ENCODE peak calls at places on chromosomes 11 and 22, in eight cellular contexts. S, U, K, Y, P, Z, D and H are unnamed samples.

GRCh38 chr22:35400335-35400680 is 368 bp downstream of the MCM5 start:
- DNase-seq in S (no peak), D (no peak), P (no peak), Y (no peak), U (peak; percentile 41), Z (peak; percentile 1), K (no peak), H (no peak)

GRCh38 chr11:63769044-63769718 is 606 bp upstream of the ZFTA start:
- DNase-seq in Z (peak; percentile 41), Y (no peak), U (peak; percentile 74), P (no peak), D (peak; percentile 61), S (peak; percentile 52), K (peak; percentile 73), H (no peak)

GRCh38 chr11:112421854-112422253 is 161.2 kb upstream of the PLET1 start:
- DNase-seq in P (no peak), U (no peak), D (no peak), S (no peak), Z (no peak), Y (no peak), K (no peak), H (no peak)

GRCh38 chr11:91295591-91295990 is 929.0 kb upstream of the FAT3 start:
- DNase-seq in S (no peak), K (no peak), P (no peak), Z (no peak), D (no peak), Y (no peak), U (no peak), H (no peak)

GRCh38 chr22:33921576-33922181 is 1.4 kb upstream of the LARGE1 start:
- DNase-seq in Y (peak; percentile 46), K (peak; percentile 60), D (peak; percentile 71), U (peak; percentile 76), S (peak; percentile 71), P (peak; percentile 17), Z (peak; percentile 68), H (peak; percentile 52)

GRCh38 chr22:32723632-32724031 is 77.9 kb upstream of the TIMP3 start:
- DNase-seq in D (peak; percentile 70), Y (peak; percentile 61), Z (peak; percentile 97), S (peak; percentile 76), K (no peak), U (peak; percentile 93), P (no peak), H (peak; percentile 42)

GRCh38 chr11:111729441-111729840 is 36.7 kb downstream of the PPP2R1B start:
- DNase-seq in U (no peak), D (no peak), K (no peak), P (no peak), Y (no peak), Z (no peak), S (no peak), H (no peak)

GRCh38 chr11:32852142-32852541 is 22.4 kb downstream of the PRRG4 start:
- DNase-seq in Z (peak; percentile 72), K (no peak), U (peak; percentile 75), D (no peak), S (no peak), Y (peak; percentile 36), P (peak; percentile 45), H (no peak)

GRCh38 chr11:104964247-104964646 is 4.1 kb downstream of the CASP4 start:
- DNase-seq in D (no peak), S (no peak), Y (no peak), U (no peak), P (no peak), K (no peak), Z (no peak), H (no peak)

GRCh38 chr22:39622881-39623367 is 52.4 kb downstream of the CACNA1I start:
- DNase-seq in Z (peak; percentile 17), S (peak; percentile 40), D (no peak), K (no peak), U (peak; percentile 48), P (peak; percentile 46), Y (peak; percentile 40), H (no peak)

GRCh38 chr11:74462009-74462408 is 5.3 kb downstream of the KCNE3 start:
- DNase-seq in U (peak; percentile 18), Y (peak; percentile 84), S (peak; percentile 81), K (peak; percentile 91), D (peak; percentile 91), Z (no peak), P (no peak), H (no peak)

GRCh38 chr22:35323305-35323704 is 23.6 kb downstream of the TOM1 start:
- DNase-seq in S (no peak), Z (no peak), D (no peak), K (no peak), Y (no peak), U (no peak), P (no peak), H (no peak)

GRCh38 chr11:12478743-12479142 is 101.4 kb downstream of the PARVA start:
- DNase-seq in Z (peak; percentile 78), P (no peak), K (no peak), S (peak; percentile 51), U (no peak), Y (no peak), D (no peak), H (no peak)

GRCh38 chr22:26143801-26144325 is 25.4 kb upstream of the SEZ6L start:
- DNase-seq in S (no peak), P (no peak), K (no peak), Z (no peak), D (no peak), U (no peak), Y (no peak), H (no peak)

GRCh38 chr11:87443707-87444106 is 406.0 kb downstream of the TMEM135 start:
- DNase-seq in S (no peak), U (no peak), K (no peak), Z (peak; percentile 51), Y (no peak), D (no peak), P (no peak), H (no peak)

GRCh38 chr22:43821606-43822425 is 9.7 kb upstream of the EFCAB6 start:
- DNase-seq in Z (no peak), D (peak; percentile 43), Y (no peak), K (no peak), U (no peak), S (no peak), P (no peak), H (no peak)

GRCh38 chr22:42294034-42294985 is 23.9 kb upstream of the TCF20 start:
- DNase-seq in U (peak; percentile 60), S (peak; percentile 67), P (peak; percentile 24), K (peak; percentile 78), Y (no peak), D (no peak), Z (peak; percentile 36), H (peak; percentile 15)

GRCh38 chr11:2698386-2699184 is 1.2 kb downstream of the KCNQ1OT1 start:
- DNase-seq in U (peak; percentile 58), D (no peak), Z (no peak), S (no peak), P (no peak), K (peak; percentile 32), Y (no peak), H (no peak)

GRCh38 chr22:36465232-36466021 is 16.0 kb downstream of the TXN2 start:
- DNase-seq in Z (peak; percentile 95), P (peak; percentile 87), U (peak; percentile 95), D (peak; percentile 85), S (peak; percentile 93), K (no peak), Y (peak; percentile 78), H (peak; percentile 89)

GRCh38 chr11:77082838-77083552 is 16.2 kb downstream of the CAPN5 start:
- DNase-seq in D (peak; percentile 84), P (no peak), K (no peak), Y (no peak), U (peak; percentile 82), Z (peak; percentile 25), S (peak; percentile 70), H (no peak)
- H3K4me3 ChIP-seq in D (no peak overlapping the region), P (no peak overlapping the region), K (no peak overlapping the region), Y (no peak overlapping the region), U (no peak overlapping the region), Z (no peak overlapping the region), S (peak overlapping the region; percentile 23), H (no peak overlapping the region)

GRCh38 chr11:115759622-115760527 is 255.7 kb upstream of the CADM1 start:
- DNase-seq in S (peak; percentile 47), Y (no peak), D (no peak), P (no peak), K (no peak), Z (peak; percentile 41), U (peak; percentile 30), H (no peak)
- H3K4me3 ChIP-seq in S (peak overlapping the region; percentile 83), Y (peak overlapping the region; percentile 47), D (peak overlapping the region; percentile 65), P (peak overlapping the region; percentile 42), K (no peak overlapping the region), Z (peak overlapping the region; percentile 61), U (peak overlapping the region; percentile 62), H (peak overlapping the region; percentile 53)

DNA sequence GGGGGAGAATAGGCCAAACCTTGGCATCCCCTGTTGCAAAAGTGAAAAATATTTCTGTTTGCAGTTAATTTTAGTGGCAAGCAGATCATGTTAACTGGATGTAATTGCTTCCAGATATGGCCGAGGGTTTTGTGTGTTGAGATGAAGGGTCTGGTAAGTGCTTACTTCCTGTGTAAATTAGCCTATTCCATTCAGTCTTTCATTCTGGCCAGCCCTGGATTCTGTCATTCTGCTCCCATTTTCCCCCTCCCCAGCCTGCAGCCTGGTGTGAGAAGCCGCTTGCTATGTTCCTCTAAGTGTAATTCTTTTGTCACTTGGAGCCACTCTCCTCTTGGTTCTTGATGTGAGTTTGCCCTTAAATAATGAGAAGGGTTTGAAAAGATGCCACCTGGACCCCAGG is 17.5 kb downstream of the ZBTB16 start:
- DNase-seq in P (no peak), S (no peak), D (no peak), K (no peak), Y (no peak), U (no peak), Z (no peak), H (no peak)
- H3K4me3 ChIP-seq in P (no peak overlapping the region), S (no peak overlapping the region), D (no peak overlapping the region), K (peak overlapping the region; percentile 25), Y (no peak overlapping the region), U (no peak overlapping the region), Z (no peak overlapping the region), H (no peak overlapping the region)

GRCh38 chr11:115501895-115502589 is 2.2 kb downstream of the CADM1 start:
- DNase-seq in Y (no peak), P (no peak), U (no peak), K (no peak), Z (peak; percentile 53), D (no peak), S (no peak), H (no peak)
- H3K4me3 ChIP-seq in Y (peak overlapping the region; percentile 83), P (peak overlapping the region; percentile 92), U (no peak overlapping the region), K (peak overlapping the region; percentile 76), Z (peak overlapping the region; percentile 81), D (peak overlapping the region; percentile 54), S (peak overlapping the region; percentile 70), H (peak overlapping the region; percentile 53)

DNA sequence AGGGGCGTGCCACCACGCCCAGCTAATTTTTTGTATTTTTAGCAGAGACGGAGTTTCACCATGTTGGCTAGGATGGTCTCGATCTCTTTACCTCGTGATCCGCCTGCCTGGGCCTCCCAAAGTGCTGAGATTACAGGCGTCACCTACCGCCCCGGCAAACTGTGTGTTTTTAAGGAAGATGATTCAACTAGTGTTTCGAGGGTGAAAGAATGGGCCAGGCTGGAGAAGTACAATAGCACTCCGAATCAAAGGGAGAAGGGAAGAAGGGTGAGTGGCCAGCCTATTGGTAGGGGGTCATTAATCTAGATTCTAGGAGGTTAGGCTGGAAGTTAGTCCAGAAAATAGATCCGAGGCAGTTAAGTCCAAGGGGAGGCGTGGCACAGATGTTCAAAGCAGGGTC is 2.9 kb upstream of the CECR2 start:
- DNase-seq in P (no peak), D (no peak), Y (no peak), K (no peak), U (no peak), S (no peak), Z (no peak), H (no peak)
- H3K4me3 ChIP-seq in P (no peak overlapping the region), D (no peak overlapping the region), Y (no peak overlapping the region), K (no peak overlapping the region), U (no peak overlapping the region), S (no peak overlapping the region), Z (no peak overlapping the region), H (no peak overlapping the region)